ENCODE peak calls at places on chromosomes 3 and 15, in four cellular contexts. M, T, X and S are unnamed samples.
A peak's percentile ranks its signal among the peaks of the same experiment; 100 is the strongest.

GRCh38 chr15:35141743-35142356 is 56.8 kb upstream of the NANOGP8 start:
- DNase-seq in M (peak; percentile 94), T (no peak), X (peak; percentile 93), S (no peak)

GRCh38 chr15:80920271-80920699 is 69.3 kb downstream of the MESD start:
- DNase-seq in M (no peak), T (no peak), X (no peak), S (no peak)

GRCh38 chr3:30076899-30077298 is 529.5 kb upstream of the TGFBR2 start:
- DNase-seq in M (no peak), T (no peak), X (no peak), S (no peak)

GRCh38 chr3:17811633-17812032 is 69.2 kb upstream of the TBC1D5 start:
- DNase-seq in M (no peak), T (no peak), X (peak; percentile 21), S (no peak)

GRCh38 chr15:91254766-91255165 is 154.7 kb downstream of the SV2B start:
- DNase-seq in M (no peak), T (no peak), X (no peak), S (no peak)

GRCh38 chr3:51712511-51712931 is 5.7 kb downstream of the GRM2 start:
- DNase-seq in M (no peak), T (no peak), X (no peak), S (no peak)

GRCh38 chr3:115670911-115671310 is 47.6 kb downstream of the GAP43 start:
- DNase-seq in M (no peak), T (no peak), X (peak; percentile 56), S (no peak)

GRCh38 chr3:42229942-42230688 is 35.9 kb downstream of the CCK start:
- DNase-seq in M (peak; percentile 62), T (no peak), X (peak; percentile 43), S (peak; percentile 16)

GRCh38 chr3:48476426-48477053 is 27.4 kb downstream of the SHISA5 start:
- DNase-seq in M (no peak), T (no peak), X (no peak), S (no peak)

GRCh38 chr3:171049831-171050444 is 23.4 kb upstream of the SLC2A2 start:
- DNase-seq in M (peak; percentile 66), T (peak; percentile 19), X (peak; percentile 50), S (peak; percentile 60)

GRCh38 chr3:139935866-139936817 is 1.2 kb downstream of the CLSTN2 start:
- DNase-seq in M (no peak), T (no peak), X (peak; percentile 30), S (peak; percentile 61)

GRCh38 chr3:134643150-134643675 is 7.6 kb downstream of the KY start:
- DNase-seq in M (no peak), T (peak; percentile 6), X (no peak), S (no peak)

GRCh38 chr3:52798978-52799476 is 4.4 kb downstream of the ITIH3 start:
- DNase-seq in M (peak; percentile 12), T (no peak), X (no peak), S (peak; percentile 21)

GRCh38 chr3:43760951-43761350 is 70.2 kb downstream of the ABHD5 start:
- DNase-seq in M (no peak), T (no peak), X (no peak), S (no peak)

GRCh38 chr3:157111578-157111977 is 48.4 kb downstream of the CCNL1 start:
- DNase-seq in M (no peak), T (no peak), X (peak; percentile 42), S (no peak)

GRCh38 chr3:107361633-107362032 is 15.6 kb upstream of the CCDC54 start:
- DNase-seq in M (no peak), T (no peak), X (no peak), S (no peak)

GRCh38 chr3:177055557-177056290 is 141.6 kb downstream of the TBL1XR1 start:
- DNase-seq in M (peak; percentile 44), T (no peak), X (no peak), S (no peak)

GRCh38 chr3:177053107-177053506 is 144.2 kb downstream of the TBL1XR1 start:
- DNase-seq in M (no peak), T (no peak), X (no peak), S (no peak)

GRCh38 chr3:177051419-177051818 is 145.9 kb downstream of the TBL1XR1 start:
- DNase-seq in M (no peak), T (no peak), X (no peak), S (no peak)

DNA sequence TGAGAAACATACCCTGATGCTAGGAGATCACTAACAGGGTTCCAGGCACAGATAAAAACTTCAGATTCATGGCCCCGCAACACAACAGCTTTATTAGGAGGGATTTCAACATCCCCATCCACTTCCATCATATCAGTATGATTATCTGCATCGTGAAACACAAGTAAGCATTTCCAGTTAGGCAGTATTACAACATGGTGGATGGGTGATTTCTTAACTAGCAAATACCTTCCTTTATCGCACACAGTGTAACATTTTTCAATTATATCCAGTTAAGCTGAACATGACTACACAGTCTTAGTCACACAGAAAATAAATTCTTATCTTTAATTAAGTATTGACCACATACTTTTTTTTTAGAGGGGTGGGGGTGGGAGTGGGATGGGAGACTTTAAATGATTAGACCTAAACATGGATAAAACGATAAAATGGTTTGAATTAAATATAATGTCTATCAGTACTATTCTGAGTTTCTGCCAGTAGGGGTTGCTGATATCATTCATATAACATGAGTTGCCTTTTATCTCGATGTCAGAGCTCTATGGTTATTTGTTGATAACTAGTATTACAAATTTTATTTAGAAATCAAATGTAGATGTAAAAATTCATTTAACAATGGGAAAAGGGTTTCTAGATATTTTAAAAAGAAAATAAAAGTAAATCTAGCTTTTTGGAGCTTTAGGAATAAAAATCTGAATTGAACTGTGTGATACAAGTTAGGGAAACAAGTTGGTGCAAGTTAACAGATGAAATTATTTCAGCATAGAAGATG is 146.6 kb downstream of the TBL1XR1 start:
- DNase-seq in M (peak; percentile 67), T (no peak), X (peak; percentile 61), S (no peak)
- TF ChIP-seq CTCF in M (peak; percentile 51), T (peak; percentile 65), X (peak; percentile 5), S (peak; percentile 23)

GRCh38 chr15:78540955-78541743 is 905 bp downstream of the PSMA4 start:
- DNase-seq in M (no peak), T (no peak), X (no peak), S (no peak)

GRCh38 chr15:78542647-78543046 is 2.4 kb downstream of the PSMA4 start:
- DNase-seq in M (no peak), T (no peak), X (no peak), S (no peak)

GRCh38 chr15:78538358-78538757 is 1.9 kb upstream of the PSMA4 start:
- DNase-seq in M (no peak), T (no peak), X (no peak), S (no peak)

GRCh38 chr15:78541744-78542034 is 1.4 kb downstream of the PSMA4 start:
- DNase-seq in M (no peak), T (no peak), X (no peak), S (no peak)

DNA sequence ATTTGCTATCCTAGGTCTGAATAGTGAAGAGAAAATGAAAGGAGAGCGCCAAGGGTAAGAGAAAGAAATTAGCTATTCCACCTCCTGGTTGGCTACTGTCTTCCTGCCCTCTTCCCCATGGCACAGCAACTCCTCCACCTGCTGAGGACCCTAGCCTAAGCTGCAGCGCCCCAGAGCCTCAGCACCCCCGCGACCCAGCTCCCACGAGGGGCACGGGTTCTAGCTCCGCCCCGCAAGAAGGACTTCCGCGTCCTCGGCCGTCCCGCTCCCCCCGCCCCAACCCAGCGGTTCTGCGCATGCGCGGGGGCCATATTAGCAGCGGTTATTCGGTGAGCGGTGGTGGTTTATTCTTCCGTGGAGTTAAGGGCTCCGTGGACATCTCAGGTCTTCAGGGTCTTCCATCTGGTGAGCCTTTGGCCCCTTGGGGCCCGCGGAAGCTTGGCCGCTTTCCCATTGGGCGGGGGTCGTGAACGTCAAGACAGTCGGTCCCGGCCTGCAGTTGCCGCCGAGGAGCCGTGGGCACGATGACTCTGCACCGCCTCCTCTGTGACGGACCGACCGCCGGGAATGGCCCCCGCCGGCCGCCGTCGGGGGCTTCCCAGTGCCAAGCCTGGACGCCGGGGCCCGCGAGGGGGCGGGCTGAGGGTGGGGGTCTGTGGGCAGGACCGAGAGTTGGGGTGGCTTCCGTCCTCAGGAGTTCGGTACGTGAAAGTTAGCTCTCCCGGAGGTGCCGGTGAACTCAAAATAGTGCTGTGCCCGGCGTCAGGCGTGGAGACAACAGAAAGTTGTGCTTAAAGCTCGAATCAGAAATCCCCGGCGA is at the start of gene PSMA4:
- DNase-seq in M (peak; percentile 76), T (peak; percentile 90), X (peak; percentile 80), S (peak; percentile 94)
- TF ChIP-seq CTCF in M (no peak), T (peak; percentile 27), X (no peak), S (no peak)

GRCh38 chr3:185270956-185271332 is 17.1 kb upstream of the EHHADH start:
- DNase-seq in M (no peak), T (no peak), X (no peak), S (no peak)

GRCh38 chr3:185267193-185267592 is 13.3 kb upstream of the EHHADH start:
- DNase-seq in M (no peak), T (no peak), X (no peak), S (no peak)

GRCh38 chr3:185268194-185268809 is 14.5 kb upstream of the EHHADH start:
- DNase-seq in M (no peak), T (no peak), X (no peak), S (no peak)

GRCh38 chr3:185272051-185272450 is 18.2 kb upstream of the EHHADH start:
- DNase-seq in M (peak; percentile 43), T (no peak), X (peak; percentile 52), S (no peak)

DNA sequence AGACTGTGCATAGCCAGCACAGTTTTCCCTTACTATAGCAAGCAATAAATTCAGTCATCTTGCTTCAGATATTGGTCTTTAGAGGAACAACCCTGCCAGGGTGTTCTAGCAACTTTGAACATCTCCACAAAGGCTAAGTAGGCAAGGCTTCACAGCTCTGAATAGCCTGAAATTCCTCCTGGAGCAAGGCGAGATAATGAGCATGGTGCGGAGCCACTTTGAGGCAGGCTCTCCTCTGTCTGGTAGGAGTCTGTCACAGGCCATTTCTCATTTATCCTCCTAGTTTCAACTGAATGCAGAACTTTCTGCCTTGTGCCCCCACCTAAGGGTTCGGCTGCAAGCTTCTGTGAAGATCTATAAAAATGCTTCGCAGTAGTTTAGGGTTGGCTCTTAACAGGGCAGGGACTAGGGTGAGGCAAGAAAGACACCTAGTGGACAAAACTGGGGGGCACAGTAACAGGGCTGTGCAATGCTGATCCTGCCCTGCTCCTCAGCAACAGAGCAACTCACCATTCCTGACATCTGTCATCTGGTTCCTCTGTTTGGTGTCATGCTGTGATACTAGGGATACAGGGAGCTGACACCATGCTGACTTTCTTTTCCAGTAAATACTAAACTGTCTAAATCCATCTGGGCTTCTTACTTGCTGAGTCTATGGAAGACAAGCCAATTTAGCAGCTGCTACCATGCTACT is 16.6 kb upstream of the EHHADH start:
- DNase-seq in M (peak; percentile 24), T (no peak), X (peak; percentile 30), S (peak; percentile 46)
- TF ChIP-seq CTCF in M (peak; percentile 54), T (peak; percentile 68), X (peak; percentile 51), S (peak; percentile 61)

GRCh38 chr3:20130122-20130521 is 55.9 kb downstream of the SGO1 start:
- DNase-seq in M (no peak), T (no peak), X (no peak), S (no peak)
- TF ChIP-seq CTCF in M (no peak), T (no peak), X (no peak), S (no peak)

GRCh38 chr3:105863608-105864007 is 5.2 kb downstream of the CBLB start:
- DNase-seq in M (no peak), T (no peak), X (no peak), S (no peak)
- TF ChIP-seq CTCF in M (no peak), T (no peak), X (no peak), S (no peak)

GRCh38 chr3:159091936-159092335 is 290.1 kb downstream of the MFSD1 start:
- DNase-seq in M (peak; percentile 16), T (no peak), X (no peak), S (no peak)
- TF ChIP-seq CTCF in M (peak; percentile 18), T (no peak), X (peak; percentile 18), S (no peak)

GRCh38 chr3:99928758-99929408 is 111.2 kb downstream of the CMSS1 start:
- DNase-seq in M (no peak), T (no peak), X (no peak), S (no peak)
- TF ChIP-seq CTCF in M (peak; percentile 37), T (peak; percentile 32), X (no peak), S (no peak)